ENCODE peak calls at places on chromosomes 12 and 14, in four cellular contexts. R is left ventricle myocardium inferior, I is SK-N-SH, K is neural progenitor cell. A is an unnamed sample.

GRCh38 chr14:98952595-98953325 is 319.2 kb downstream of the BCL11B start:
- DNase-seq in R (no peak), I (no peak), K (no peak), A (no peak)

GRCh38 chr14:91354979-91355685 is 62.5 kb downstream of the CCDC88C start:
- DNase-seq in R (no peak), I (peak), K (peak), A (peak)

GRCh38 chr14:33682746-33683145 is 268.1 kb downstream of the EGLN3 start:
- DNase-seq in R (peak), I (no peak), K (no peak), A (no peak)

GRCh38 chr12:16526693-16527092 is 79.3 kb downstream of the LMO3 start:
- DNase-seq in R (no peak), I (no peak), K (no peak), A (no peak)

GRCh38 chr12:80707830-80708534 is 548 bp downstream of the MYF6 start:
- DNase-seq in R (no peak), I (no peak), K (peak), A (peak)

GRCh38 chr12:121765573-121765972 is 27.9 kb downstream of the RHOF start:
- DNase-seq in R (no peak), I (no peak), K (no peak), A (no peak)

GRCh38 chr12:51926064-51926632 is 18.8 kb downstream of the ACVRL1 start:
- DNase-seq in R (no peak), I (no peak), K (no peak), A (no peak)

GRCh38 chr14:100617715-100618693 is 30.8 kb upstream of the BEGAIN start:
- DNase-seq in R (peak), I (peak), K (no peak), A (no peak)

GRCh38 chr12:128956755-128957154 is 103.5 kb downstream of the GLT1D1 start:
- DNase-seq in R (no peak), I (no peak), K (no peak), A (no peak)

GRCh38 chr14:68969278-68969677 is 9.8 kb downstream of the ACTN1 start:
- DNase-seq in R (no peak), I (peak), K (no peak), A (no peak)
- H3K4me3 ChIP-seq in R (no peak), I (no peak), K (no peak), A (no peak)

GRCh38 chr14:39266871-39267591 is 33.3 kb downstream of the MIA2 start:
- DNase-seq in R (peak), I (peak), K (peak), A (peak)
- TF ChIP-seq CTCF in R (no peak), I (no peak), K (no peak), A (no peak)

DNA sequence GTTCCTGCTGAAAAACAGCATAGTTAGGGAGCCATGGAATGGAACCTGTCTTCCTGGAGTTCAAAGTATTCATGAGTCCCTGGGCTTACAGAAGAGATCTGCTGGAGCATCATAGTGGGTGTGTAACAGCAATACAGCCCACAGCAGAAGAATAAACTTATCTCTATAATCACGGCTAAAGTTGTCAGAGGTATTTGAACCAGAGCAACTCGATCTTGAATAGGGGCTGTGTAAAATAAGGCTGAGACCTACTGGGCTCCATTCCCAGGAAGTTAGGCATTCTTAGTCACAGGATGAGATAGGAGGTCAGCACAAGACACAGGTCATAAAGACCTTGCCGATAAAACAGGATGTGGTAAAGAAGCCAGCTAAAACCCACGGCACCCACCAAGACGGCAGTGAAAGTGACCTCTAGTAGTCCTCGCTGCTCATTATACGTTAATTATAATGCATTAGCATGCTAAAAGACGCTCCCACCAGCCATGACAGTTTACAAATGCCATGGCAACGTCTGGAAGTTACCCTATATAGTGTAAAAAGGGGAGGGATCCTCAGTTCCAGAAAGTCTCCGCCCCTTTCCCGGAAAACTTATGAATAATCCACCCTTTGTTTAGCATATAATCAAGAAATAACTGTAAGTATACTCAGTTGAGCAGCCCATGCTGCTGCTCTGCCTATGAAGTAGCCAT is 223.4 kb downstream of the PCNX1 start:
- DNase-seq in R (no peak), I (no peak), K (no peak), A (peak)
- H3K4me3 ChIP-seq in R (peak), I (peak), K (no peak), A (no peak)

GRCh38 chr14:104680056-104680805 is 9.2 kb upstream of the INF2 start:
- DNase-seq in R (peak), I (no peak), K (no peak), A (no peak)

GRCh38 chr14:104682107-104682593 is 7.3 kb upstream of the INF2 start:
- DNase-seq in R (peak), I (peak), K (peak), A (no peak)

GRCh38 chr14:104681689-104682074 is 7.7 kb upstream of the INF2 start:
- DNase-seq in R (peak), I (peak), K (peak), A (no peak)

GRCh38 chr14:104678901-104679705 is 10.3 kb upstream of the INF2 start:
- DNase-seq in R (peak), I (no peak), K (no peak), A (no peak)

DNA sequence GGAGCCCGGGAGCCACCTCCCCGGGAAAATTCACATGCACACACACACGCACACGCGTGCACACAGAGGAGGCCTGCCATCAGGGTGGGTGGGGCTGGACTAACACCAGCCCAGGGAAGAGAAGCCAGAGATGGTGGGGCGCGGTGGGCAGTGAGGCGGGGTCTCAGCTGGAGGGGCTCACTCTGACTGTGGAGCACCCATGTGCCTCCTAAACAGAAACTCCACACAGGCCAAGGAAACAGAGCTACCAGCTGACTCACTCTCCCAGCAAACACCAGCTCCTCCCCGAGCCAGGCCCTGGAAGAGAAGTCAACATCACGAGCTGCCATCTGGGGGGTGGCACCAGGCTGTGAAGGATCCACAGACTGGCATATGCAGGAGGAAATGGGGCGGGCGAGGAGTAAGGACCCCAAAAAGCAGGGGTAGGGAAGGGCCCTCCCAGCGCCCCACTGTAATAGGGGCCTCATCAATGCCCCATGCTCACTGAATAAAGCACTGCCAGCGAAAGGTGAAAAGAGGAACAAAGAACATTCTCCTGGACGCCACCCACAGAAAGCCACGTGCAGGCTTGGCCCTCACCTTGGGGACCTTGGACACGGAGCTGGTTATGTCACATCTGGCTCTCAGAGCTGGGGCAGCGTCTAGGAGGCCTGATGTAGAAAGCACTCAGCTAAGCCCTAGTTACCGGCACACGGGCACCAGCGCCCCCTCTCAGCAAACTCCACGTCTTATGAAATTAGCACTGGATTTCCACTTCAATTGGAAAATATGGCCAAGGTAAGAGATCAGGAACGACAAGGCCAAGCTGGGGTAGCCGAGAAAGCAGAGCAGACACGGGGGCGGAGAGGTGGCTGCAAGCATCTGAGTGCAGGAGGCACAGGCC is 8.4 kb upstream of the INF2 start:
- DNase-seq in R (peak), I (no peak), K (peak), A (peak)
- TF ChIP-seq CTCF in R (no peak), I (peak), K (peak), A (peak)

GRCh38 chr12:4910502-4911315 is 1.0 kb downstream of the KCNA1 start:
- DNase-seq in R (no peak), I (peak), K (peak), A (peak)

GRCh38 chr12:4908694-4909396 is 860 bp upstream of the KCNA1 start:
- DNase-seq in R (no peak), I (peak), K (peak), A (peak)

GRCh38 chr12:4909734-4910501 is at the start of gene KCNA1:
- DNase-seq in R (no peak), I (peak), K (peak), A (no peak)

GRCh38 chr12:4911316-4911994 is 1.8 kb downstream of the KCNA1 start:
- DNase-seq in R (no peak), I (no peak), K (no peak), A (no peak)

GRCh38 chr12:4909397-4909733 is 340 bp upstream of the KCNA1 start:
- DNase-seq in R (no peak), I (peak), K (peak), A (no peak)
- H3K4me3 ChIP-seq in R (peak), I (no peak), K (peak), A (peak)

DNA sequence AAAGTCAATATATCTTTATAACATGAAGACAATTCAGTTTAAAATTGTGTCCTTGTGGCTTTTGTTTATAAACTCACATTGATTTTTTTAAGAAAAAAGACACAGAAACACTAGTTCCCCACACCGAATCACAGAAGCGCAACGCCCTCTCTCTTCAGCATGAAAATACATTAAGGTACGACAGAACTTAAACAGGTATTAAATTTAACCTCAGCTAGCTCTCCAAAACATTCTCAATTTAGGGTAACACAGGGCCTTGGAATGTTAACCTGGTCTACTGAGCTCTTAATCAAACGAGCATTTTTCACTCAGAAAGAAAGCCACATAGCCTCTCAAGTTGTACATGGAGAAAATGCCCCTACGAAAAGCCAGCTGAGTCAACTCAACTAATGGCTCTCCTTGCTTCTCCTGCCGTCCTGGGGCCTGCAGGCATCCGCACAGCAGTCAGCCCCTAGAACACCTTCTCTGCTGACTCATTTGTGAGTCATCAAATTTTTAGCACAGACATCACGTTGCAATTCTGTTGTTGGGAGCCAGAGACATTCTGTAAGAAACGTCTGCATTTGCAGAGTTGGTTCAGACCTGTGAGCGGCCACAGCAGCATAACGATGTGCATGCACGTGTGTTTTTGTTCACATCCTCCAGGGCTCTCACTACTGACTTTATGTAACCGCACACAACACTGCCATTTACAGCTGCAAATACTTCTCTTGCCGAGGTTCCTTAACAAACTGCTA is 141.6 kb downstream of the ITPR2 start:
- DNase-seq in R (no peak), I (no peak), K (peak), A (no peak)
- TF ChIP-seq CTCF in R (no peak), I (no peak), K (no peak), A (no peak)

GRCh38 chr14:73724696-73725095 is 10.5 kb upstream of the PNMA1 start:
- DNase-seq in R (no peak), I (no peak), K (no peak), A (no peak)

GRCh38 chr14:73722581-73722980 is 8.4 kb upstream of the PNMA1 start:
- DNase-seq in R (no peak), I (no peak), K (no peak), A (no peak)

GRCh38 chr14:73723411-73723798 is 9.2 kb upstream of the PNMA1 start:
- DNase-seq in R (no peak), I (no peak), K (no peak), A (no peak)

GRCh38 chr14:73725116-73726024 is 11.2 kb upstream of the PNMA1 start:
- DNase-seq in R (no peak), I (no peak), K (no peak), A (no peak)

GRCh38 chr14:73723799-73724621 is 9.8 kb upstream of the PNMA1 start:
- DNase-seq in R (peak), I (peak), K (peak), A (peak)
- H3K4me3 ChIP-seq in R (peak), I (no peak), K (no peak), A (no peak)

A was measured in GM12865.